ENCODE peak calls at places on chromosomes 12 and 14, in five cellular contexts. C is adrenal gland, D is retinal pigment epithelial cell, V is aorta, M is BJ. W is an unnamed sample.

GRCh38 chr12:6724409-6724797 is 557 bp downstream of the COPS7A start:
- DNase-seq in V (no peak), M (no peak), C (peak; percentile 38), D (no peak), W (no peak)

GRCh38 chr12:81378601-81379000 is 300.7 kb downstream of the ACSS3 start:
- DNase-seq in M (no peak), D (no peak), C (no peak), V (no peak), W (no peak)

GRCh38 chr14:103879118-103879569 is 31.8 kb upstream of the PPP1R13B start:
- DNase-seq in D (no peak), C (no peak), M (no peak), V (no peak), W (no peak)

GRCh38 chr12:119868992-119869391 is 8.1 kb downstream of the CIT start:
- DNase-seq in V (no peak), C (no peak), M (no peak), D (no peak), W (no peak)

GRCh38 chr12:93924367-93924766 is 224.0 kb upstream of the PLXNC1 start:
- DNase-seq in D (no peak), V (no peak), M (no peak), C (no peak), W (no peak)

GRCh38 chr12:47244730-47245285 is 165.0 kb upstream of the AMIGO2 start:
- DNase-seq in M (no peak), C (no peak), V (no peak), D (no peak), W (no peak)

GRCh38 chr12:56759270-56759908 is 3.7 kb upstream of the HSD17B6 start:
- DNase-seq in V (no peak), M (no peak), C (no peak), D (no peak), W (no peak)

GRCh38 chr12:83793616-83794015 is 1106.9 kb downstream of the TMTC2 start:
- DNase-seq in D (no peak), V (no peak), M (no peak), C (no peak), W (no peak)

GRCh38 chr12:132065203-132065602 is 78.9 kb downstream of the DDX51 start:
- DNase-seq in D (no peak), C (no peak), M (no peak), V (no peak), W (no peak)

GRCh38 chr14:103828315-103828967 is 18.9 kb downstream of the PPP1R13B start:
- DNase-seq in V (no peak), D (no peak), C (peak; percentile 65), M (no peak), W (peak; percentile 65)

GRCh38 chr12:2957816-2958431 is 1.3 kb upstream of the TEAD4 start:
- DNase-seq in C (no peak), M (no peak), V (no peak), D (no peak), W (no peak)

GRCh38 chr12:90729741-90730140 is 225.2 kb downstream of the CCER1 start:
- DNase-seq in V (no peak), M (peak; percentile 17), C (no peak), D (peak; percentile 6), W (no peak)

GRCh38 chr12:101908395-101908794 is 31.0 kb downstream of the DRAM1 start:
- DNase-seq in D (no peak), V (no peak), C (no peak), M (no peak), W (no peak)

GRCh38 chr12:48937170-48937569 is 11.9 kb upstream of the FKBP11 start:
- DNase-seq in C (no peak), D (no peak), V (no peak), M (no peak), W (no peak)

GRCh38 chr12:90706036-90706435 is 248.9 kb downstream of the CCER1 start:
- DNase-seq in M (no peak), C (no peak), V (no peak), D (no peak), W (no peak)

GRCh38 chr14:31206536-31207286 is 882 bp downstream of the HECTD1 start:
- DNase-seq in V (no peak), C (peak; percentile 51), D (no peak), M (no peak), W (no peak)

GRCh38 chr12:128455849-128456248 is 188.9 kb downstream of the TMEM132C start:
- DNase-seq in D (no peak), M (no peak), V (no peak), C (no peak), W (no peak)

GRCh38 chr12:53325539-53326061 is 4.2 kb upstream of the AAAS start:
- DNase-seq in C (peak; percentile 55), M (no peak), V (peak; percentile 76), D (no peak), W (peak; percentile 58)

GRCh38 chr14:28766505-28767238 is at the start of gene FOXG1:
- DNase-seq in D (no peak), C (no peak), M (no peak), V (no peak), W (no peak)

GRCh38 chr12:47025349-47025748 is 54.1 kb upstream of the PCED1B start:
- DNase-seq in C (no peak), D (no peak), V (no peak), M (no peak), W (no peak)

GRCh38 chr14:76872796-76873432 is 46.7 kb downstream of the LRRC74A start:
- DNase-seq in D (no peak), C (peak; percentile 74), M (no peak), V (peak; percentile 64), W (peak; percentile 78)

GRCh38 chr12:124036117-124037109 is 63.4 kb downstream of the ZNF664 start:
- DNase-seq in V (no peak), D (no peak), C (peak; percentile 60), M (no peak), W (peak; percentile 13)

GRCh38 chr12:108193922-108194321 is 64.8 kb downstream of the WSCD2 start:
- DNase-seq in M (no peak), D (no peak), V (no peak), C (peak; percentile 40), W (no peak)

GRCh38 chr12:92466391-92467305 is 236.1 kb upstream of the PLEKHG7 start:
- DNase-seq in M (no peak), V (peak; percentile 57), C (peak; percentile 34), D (peak; percentile 48), W (no peak)
- H3K4me3 ChIP-seq in M (no peak overlapping the region), V (no peak overlapping the region), C (no peak overlapping the region), D (no peak overlapping the region), W (no peak overlapping the region)

DNA sequence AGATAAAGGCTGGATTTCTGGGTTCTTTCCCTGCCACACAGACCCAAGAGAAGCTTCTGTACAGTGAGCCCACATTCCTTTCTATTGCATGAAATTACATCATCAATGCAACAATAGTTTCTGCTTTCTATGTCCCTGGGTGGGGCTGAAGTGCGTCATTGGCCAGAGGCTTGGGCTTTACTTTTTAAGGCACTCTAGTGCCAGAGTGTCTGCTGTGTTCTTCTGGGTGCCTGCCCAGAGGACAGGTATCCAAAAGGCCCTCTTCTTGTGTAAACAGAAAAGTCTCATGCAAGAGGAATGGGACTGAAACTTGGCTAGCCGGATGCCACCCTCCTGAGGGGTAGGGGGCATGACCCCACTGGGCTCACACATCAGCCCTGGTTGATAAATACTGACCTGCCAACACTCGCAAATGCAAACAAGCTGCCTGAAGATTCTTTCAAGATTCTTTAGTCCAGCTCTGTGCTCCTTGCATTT is 5.9 kb downstream of the KRT86 start:
- DNase-seq in M (peak; percentile 91), D (peak; percentile 91), C (peak; percentile 29), V (peak; percentile 79), W (peak; percentile 81)
- H3K4me3 ChIP-seq in M (no peak overlapping the region), D (no peak overlapping the region), C (no peak overlapping the region), V (no peak overlapping the region), W (no peak overlapping the region)

GRCh38 chr14:22797017-22797917 is 18.0 kb downstream of the SLC7A7 start:
- DNase-seq in M (no peak), V (no peak), D (no peak), C (no peak), W (no peak)

GRCh38 chr14:22796087-22796707 is 19.0 kb downstream of the SLC7A7 start:
- DNase-seq in M (no peak), V (no peak), C (no peak), D (no peak), W (no peak)

GRCh38 chr14:22801716-22802115 is 13.5 kb downstream of the SLC7A7 start:
- DNase-seq in V (no peak), C (no peak), D (no peak), M (no peak), W (no peak)

GRCh38 chr14:22800356-22800755 is 14.9 kb downstream of the SLC7A7 start:
- DNase-seq in M (no peak), C (no peak), V (no peak), D (no peak), W (no peak)

GRCh38 chr14:22798528-22798927 is 16.7 kb downstream of the SLC7A7 start:
- DNase-seq in V (no peak), M (no peak), D (no peak), C (no peak), W (no peak)
- H3K4me3 ChIP-seq in V (no peak overlapping the region), M (no peak overlapping the region), D (no peak overlapping the region), C (no peak overlapping the region), W (no peak overlapping the region)

GRCh38 chr12:112406519-112407488 is 2.6 kb downstream of the RPL6 start:
- DNase-seq in D (no peak), M (no peak), V (no peak), C (no peak), W (no peak)
- H3K4me3 ChIP-seq in D (peak overlapping the region; percentile 99), M (no peak overlapping the region), V (no peak overlapping the region), C (no peak overlapping the region), W (no peak overlapping the region)

GRCh38 chr12:31230004-31230403 is 95.9 kb downstream of the SINHCAF start:
- DNase-seq in D (no peak), C (no peak), M (no peak), V (no peak), W (no peak)
- H3K4me3 ChIP-seq in D (no peak overlapping the region), C (no peak overlapping the region), M (no peak overlapping the region), V (no peak overlapping the region), W (no peak overlapping the region)

GRCh38 chr14:64265222-64265621 is 28.9 kb downstream of the ESR2 start:
- DNase-seq in V (no peak), M (no peak), D (no peak), C (no peak), W (no peak)
- H3K4me3 ChIP-seq in V (no peak overlapping the region), M (no peak overlapping the region), D (no peak overlapping the region), C (no peak overlapping the region), W (no peak overlapping the region)

GRCh38 chr12:111448831-111449790 is 43.4 kb downstream of the SH2B3 start:
- DNase-seq in D (no peak), M (no peak), C (peak; percentile 18), V (no peak), W (peak; percentile 51)
- H3K4me3 ChIP-seq in D (no peak overlapping the region), M (no peak overlapping the region), C (no peak overlapping the region), V (no peak overlapping the region), W (no peak overlapping the region)

W was measured in right atrium auricular region.